ENCODE peak calls at places on chromosome 16, in seven cellular contexts. A, L, C, M, V, D and H are unnamed samples.
A peak's percentile ranks its signal among the peaks of the same experiment; 100 is the strongest.

GRCh38 chr16:77657016-77657415 is 65.3 kb upstream of the NUDT7 start:
- DNase-seq in A (no peak), L (no peak), C (no peak), M (no peak), V (peak; percentile 66), D (peak; percentile 13), H (no peak)

GRCh38 chr16:3401719-3402397 is 843 bp downstream of the ZNF174 start:
- DNase-seq in A (no peak), L (no peak), C (peak; percentile 24), M (no peak), V (peak; percentile 34), D (peak; percentile 18), H (no peak)

GRCh38 chr16:13231365-13231764 is 330.0 kb downstream of the SHISA9 start:
- DNase-seq in A (no peak), L (no peak), C (no peak), M (no peak), V (no peak), D (no peak), H (no peak)

GRCh38 chr16:84414789-84415326 is 46.5 kb downstream of the ATP2C2 start:
- DNase-seq in A (no peak), L (no peak), C (no peak), M (no peak), V (no peak), D (no peak), H (no peak)

GRCh38 chr16:71552698-71553503 is 24.0 kb downstream of the TAT start:
- DNase-seq in A (no peak), L (no peak), C (no peak), M (no peak), V (no peak), D (no peak), H (no peak)

GRCh38 chr16:55822280-55822810 is 10.6 kb downstream of the CES1 start:
- DNase-seq in A (no peak), L (no peak), C (no peak), M (no peak), V (no peak), D (no peak), H (no peak)

GRCh38 chr16:85052536-85052935 is 24.9 kb downstream of the KIAA0513 start:
- DNase-seq in A (no peak), L (no peak), C (no peak), M (no peak), V (no peak), D (no peak), H (no peak)

GRCh38 chr16:80369559-80369958 is 171.2 kb upstream of the DYNLRB2 start:
- DNase-seq in A (no peak), L (no peak), C (peak; percentile 59), M (no peak), V (no peak), D (peak; percentile 60), H (peak; percentile 38)

GRCh38 chr16:89049484-89050118 is 44.1 kb upstream of the ACSF3 start:
- DNase-seq in A (no peak), L (no peak), C (no peak), M (no peak), V (peak; percentile 95), D (no peak), H (no peak)

GRCh38 chr16:9159839-9160550 is 68.6 kb downstream of the HAPSTR1 start:
- DNase-seq in A (no peak), L (peak; percentile 78), C (peak; percentile 63), M (peak; percentile 45), V (peak; percentile 86), D (peak; percentile 66), H (peak; percentile 39)

GRCh38 chr16:23728112-23728477 is 15.1 kb upstream of the ERN2 start:
- DNase-seq in A (no peak), L (no peak), C (no peak), M (no peak), V (no peak), D (no peak), H (no peak)

GRCh38 chr16:46763147-46763546 is 15.0 kb upstream of the MYLK3 start:
- DNase-seq in A (no peak), L (no peak), C (no peak), M (no peak), V (no peak), D (no peak), H (no peak)

GRCh38 chr16:77775911-77776909 is 12.2 kb upstream of the VAT1L start:
- DNase-seq in A (no peak), L (no peak), C (no peak), M (no peak), V (no peak), D (peak; percentile 65), H (no peak)

GRCh38 chr16:54242199-54242598 is 44.4 kb downstream of the IRX3 start:
- DNase-seq in A (no peak), L (no peak), C (peak; percentile 29), M (no peak), V (no peak), D (no peak), H (no peak)

GRCh38 chr16:78705694-78706093 is 606.2 kb downstream of the WWOX start:
- DNase-seq in A (no peak), L (no peak), C (no peak), M (no peak), V (peak; percentile 8), D (peak; percentile 2), H (no peak)

GRCh38 chr16:75265911-75266701 is 14.7 kb upstream of the BCAR1 start:
- DNase-seq in A (peak; percentile 86), L (peak; percentile 91), C (peak; percentile 92), M (peak; percentile 66), V (peak; percentile 58), D (peak; percentile 47), H (no peak)

GRCh38 chr16:75264531-75264998 is 13.1 kb upstream of the BCAR1 start:
- DNase-seq in A (peak; percentile 70), L (no peak), C (no peak), M (no peak), V (no peak), D (peak; percentile 35), H (no peak)

GRCh38 chr16:75264999-75265910 is 13.8 kb upstream of the BCAR1 start:
- DNase-seq in A (peak; percentile 72), L (peak; percentile 76), C (no peak), M (peak; percentile 67), V (no peak), D (no peak), H (no peak)

GRCh38 chr16:75267631-75268264 is 16.3 kb upstream of the BCAR1 start:
- DNase-seq in A (peak; percentile 80), L (peak; percentile 82), C (no peak), M (peak; percentile 80), V (peak; percentile 57), D (peak; percentile 53), H (no peak)

DNA sequence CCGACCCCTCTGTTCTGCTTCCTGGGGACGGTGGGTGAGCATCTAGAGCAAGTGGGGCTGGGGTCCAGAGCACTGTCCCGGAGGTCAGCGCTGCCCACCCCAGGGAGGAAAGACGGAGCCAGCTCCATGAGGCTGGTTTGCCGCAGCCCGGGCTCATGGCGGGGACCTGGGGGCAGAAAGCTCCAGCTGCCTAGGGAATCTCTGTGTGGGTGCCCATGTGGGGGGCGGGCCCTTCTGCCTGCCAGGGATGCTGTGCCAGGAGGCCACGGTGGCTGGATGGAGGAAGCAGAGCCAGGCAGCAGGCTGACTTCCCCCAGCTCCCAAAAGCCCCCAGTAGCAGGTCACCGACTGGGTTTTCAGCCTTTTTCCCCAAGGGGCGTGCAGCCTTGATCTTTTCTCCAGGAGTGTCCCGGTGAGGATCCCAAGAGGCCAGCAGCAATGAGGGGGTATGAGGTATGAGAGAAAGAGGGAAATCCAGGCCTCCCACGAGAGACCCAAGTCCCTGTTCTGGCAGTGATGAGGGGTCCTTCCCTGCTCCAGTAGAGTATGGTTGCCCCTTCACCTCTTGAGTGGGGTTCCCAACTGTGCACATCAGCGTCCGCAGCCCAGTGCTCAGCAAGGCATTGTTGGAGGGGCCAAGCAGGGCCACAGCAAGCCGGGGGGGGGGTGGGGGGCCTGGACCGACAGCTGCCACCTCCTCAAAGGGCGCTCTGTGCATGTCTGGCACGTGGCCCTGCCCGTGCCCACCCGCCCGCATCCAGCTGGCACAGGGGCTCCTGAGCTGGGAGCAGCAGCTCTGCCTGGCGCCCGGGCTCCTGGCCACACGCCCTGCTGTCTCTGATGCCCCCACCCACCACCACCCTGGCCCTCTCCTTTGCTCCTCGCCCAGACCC is 15.6 kb upstream of the BCAR1 start:
- DNase-seq in A (no peak), L (no peak), C (no peak), M (no peak), V (no peak), D (no peak), H (no peak)
- H3K4me3 ChIP-seq in A (no peak overlapping the region), L (no peak overlapping the region), C (peak overlapping the region; percentile 93), M (peak overlapping the region; percentile 75), V (peak overlapping the region; percentile 97), D (no peak overlapping the region), H (peak overlapping the region; percentile 89)

GRCh38 chr16:989354-989814 is 7.8 kb downstream of the SOX8 start:
- DNase-seq in A (no peak), L (no peak), C (no peak), M (no peak), V (no peak), D (no peak), H (no peak)
- H3K27ac ChIP-seq in A (peak overlapping the region; percentile 80), L (no peak overlapping the region), C (no peak overlapping the region), M (no peak overlapping the region), V (no peak overlapping the region), D (no peak overlapping the region), H (no peak overlapping the region)

DNA sequence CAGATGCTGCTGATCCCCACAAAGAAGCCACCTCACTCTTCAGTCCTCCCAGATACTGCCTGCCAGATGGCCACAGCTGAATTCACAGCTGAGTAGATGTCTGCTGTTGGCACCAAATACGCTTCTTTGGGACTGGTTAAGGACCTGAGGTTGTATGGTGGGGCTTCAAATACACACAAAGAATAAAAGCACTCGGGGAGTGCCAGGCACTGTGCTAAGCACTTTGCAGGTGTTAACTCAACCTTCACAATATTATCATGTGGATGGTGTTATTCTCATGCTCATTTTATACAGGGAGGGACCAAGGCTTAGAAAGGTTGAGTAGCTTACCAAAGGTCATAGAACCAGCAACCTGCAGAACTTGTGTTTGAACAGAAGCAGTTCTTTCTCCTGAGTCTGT is 298.2 kb downstream of the CDH11 start:
- DNase-seq in A (no peak), L (no peak), C (no peak), M (no peak), V (no peak), D (no peak), H (no peak)
- H3K9me3 ChIP-seq in A (no peaks in the 10 kb centered on the region), L (no peaks in the 10 kb centered on the region), C (no peaks in the 10 kb centered on the region), M (no peaks in the 10 kb centered on the region), V (no peaks in the 10 kb centered on the region), D (peaks cover 4% of the 10 kb centered on the region), H (no peaks in the 10 kb centered on the region)

GRCh38 chr16:68737730-68738590 is 868 bp downstream of the CDH1 start:
- DNase-seq in A (no peak), L (peak; percentile 88), C (no peak), M (peak; percentile 85), V (no peak), D (no peak), H (no peak)
- H3K4me3 ChIP-seq in A (no peak overlapping the region), L (peak overlapping the region; percentile 39), C (no peak overlapping the region), M (peak overlapping the region; percentile 77), V (peak overlapping the region; percentile 46), D (no peak overlapping the region), H (no peak overlapping the region)